ENCODE peak calls at places on chromosomes 2 and 18, in five cellular contexts. R is pancreas; Z is lower lobe of right lung; F is WTC11; V is stimulated activated CD4-positive, alpha-beta T cell treated with anti-CD3 and anti-CD28 coated beads, Interleukin-4, amount 100 ng/mL, for 4 hours. M is an unnamed sample.

GRCh38 chr18:36628435-36629094 is 200.2 kb downstream of the TPGS2 start:
- DNase-seq in R (no peak), Z (no peak), F (no peak), V (no peak), M (peak)

GRCh38 chr18:26493021-26493420 is 55.3 kb downstream of the KCTD1 start:
- DNase-seq in R (no peak), Z (no peak), F (no peak), V (no peak), M (peak)

GRCh38 chr18:68985172-68985820 is 187.4 kb downstream of the CCDC102B start:
- DNase-seq in R (no peak), Z (no peak), F (no peak), V (no peak), M (no peak)

GRCh38 chr2:37585295-37585908 is 86.0 kb downstream of the CDC42EP3 start:
- DNase-seq in R (no peak), Z (peak), F (no peak), V (peak), M (no peak)

GRCh38 chr2:120662046-120662445 is 73.6 kb upstream of the GLI2 start:
- DNase-seq in R (no peak), Z (no peak), F (no peak), V (no peak), M (no peak)

GRCh38 chr2:222442665-222443064 is 18.3 kb downstream of the SGPP2 start:
- DNase-seq in R (no peak), Z (no peak), F (no peak), V (no peak), M (no peak)

GRCh38 chr18:54672846-54673475 is 81.9 kb downstream of the DYNAP start:
- DNase-seq in R (no peak), Z (no peak), F (no peak), V (no peak), M (no peak)

GRCh38 chr2:194003911-194004310 is 1653.1 kb upstream of the SLC39A10 start:
- DNase-seq in R (no peak), Z (no peak), F (no peak), V (no peak), M (no peak)

GRCh38 chr18:59155140-59155539 is 15.5 kb downstream of the SEC11C start:
- DNase-seq in R (no peak), Z (no peak), F (no peak), V (no peak), M (peak)

GRCh38 chr2:12613137-12613912 is 103.4 kb upstream of the TRIB2 start:
- DNase-seq in R (no peak), Z (no peak), F (no peak), V (no peak), M (no peak)

GRCh38 chr2:136085810-136086209 is 32.1 kb downstream of the CXCR4 start:
- DNase-seq in R (no peak), Z (no peak), F (no peak), V (no peak), M (peak)

GRCh38 chr2:230137902-230138539 is 69.3 kb upstream of the SLC16A14 start:
- DNase-seq in R (no peak), Z (no peak), F (no peak), V (no peak), M (peak)

GRCh38 chr2:217551229-217551909 is 451.4 kb downstream of the TNS1 start:
- DNase-seq in R (no peak), Z (no peak), F (no peak), V (no peak), M (peak)

GRCh38 chr2:173467751-173468150 is 113.1 kb downstream of the CDCA7 start:
- DNase-seq in R (no peak), Z (no peak), F (no peak), V (no peak), M (no peak)

GRCh38 chr2:109331864-109332848 is 203.2 kb downstream of the SH3RF3 start:
- DNase-seq in R (no peak), Z (peak), F (peak), V (peak), M (peak)

GRCh38 chr2:63699549-63699839 is 110.7 kb downstream of the MDH1 start:
- DNase-seq in R (no peak), Z (no peak), F (no peak), V (no peak), M (peak)

GRCh38 chr2:3626118-3626816 is 31.4 kb downstream of the COLEC11 start:
- DNase-seq in R (no peak), Z (no peak), F (no peak), V (no peak), M (no peak)

GRCh38 chr2:24818721-24819167 is 25.5 kb downstream of the CENPO start:
- DNase-seq in R (no peak), Z (no peak), F (no peak), V (no peak), M (peak)

GRCh38 chr2:24571828-24572442 is 80.9 kb downstream of the NCOA1 start:
- DNase-seq in R (no peak), Z (no peak), F (no peak), V (no peak), M (no peak)

GRCh38 chr2:121710470-121711170 is 26.1 kb downstream of the NIFK start:
- DNase-seq in R (no peak), Z (no peak), F (no peak), V (no peak), M (peak)

GRCh38 chr2:88307817-88308216 is 137.7 kb downstream of the THNSL2 start:
- DNase-seq in R (no peak), Z (no peak), F (peak), V (no peak), M (peak)

M was measured in EL.